ENCODE peak calls at places on chromosomes 16 and 17, in eight cellular contexts. I, V, Y, D, J, E, W and B are unnamed samples.
A peak's percentile ranks its signal among the peaks of the same experiment; 100 is the strongest.

GRCh38 chr16:74623214-74623842 is 16.4 kb upstream of the GLG1 start:
- DNase-seq in E (no peak), J (peak; percentile 55), V (no peak), D (no peak), Y (peak; percentile 68), I (no peak), W (no peak), B (no peak)

GRCh38 chr16:72111653-72112451 is 18.2 kb downstream of the DHX38 start:
- DNase-seq in I (no peak), E (no peak), Y (no peak), D (no peak), J (no peak), W (no peak), V (no peak), B (no peak)

GRCh38 chr17:19533718-19534561 is at the start of gene SLC47A1:
- DNase-seq in D (no peak), W (no peak), J (peak; percentile 58), V (no peak), I (peak; percentile 29), E (no peak), Y (no peak), B (peak; percentile 63)

GRCh38 chr16:23284584-23284983 is 17.5 kb upstream of the SCNN1B start:
- DNase-seq in Y (no peak), J (no peak), V (peak; percentile 46), D (no peak), W (no peak), E (no peak), I (no peak), B (no peak)

GRCh38 chr17:57395721-57396321 is 139.5 kb downstream of the MSI2 start:
- DNase-seq in D (no peak), E (no peak), Y (no peak), W (no peak), J (no peak), I (no peak), V (no peak), B (no peak)

GRCh38 chr17:65191805-65192740 is 54.9 kb downstream of the RGS9 start:
- DNase-seq in W (no peak), Y (peak; percentile 78), I (no peak), V (no peak), E (peak; percentile 69), D (no peak), J (peak; percentile 20), B (no peak)

GRCh38 chr17:20852541-20853370 is 190.1 kb downstream of the USP22 start:
- DNase-seq in E (no peak), V (no peak), Y (no peak), W (peak; percentile 75), I (peak; percentile 46), J (no peak), D (no peak), B (no peak)

GRCh38 chr17:63531022-63531965 is 8.1 kb downstream of the KCNH6 start:
- DNase-seq in Y (no peak), W (no peak), I (no peak), J (peak; percentile 89), D (no peak), E (no peak), V (no peak), B (no peak)

GRCh38 chr17:927611-928461 is 51.7 kb downstream of the NXN start:
- DNase-seq in I (peak; percentile 68), V (no peak), E (peak; percentile 75), Y (peak; percentile 97), D (no peak), W (peak; percentile 82), J (no peak), B (no peak)

GRCh38 chr17:48100160-48100559 is 1.1 kb downstream of the CBX1 start:
- DNase-seq in E (no peak), I (no peak), J (no peak), W (peak; percentile 4), V (no peak), Y (peak; percentile 62), D (no peak), B (no peak)

GRCh38 chr17:63622571-63623390 is 564 bp downstream of the MAP3K3 start:
- DNase-seq in Y (peak; percentile 60), I (peak; percentile 62), W (peak; percentile 86), D (peak; percentile 88), E (peak; percentile 78), V (peak; percentile 54), J (peak; percentile 49), B (peak; percentile 43)

GRCh38 chr17:60747069-60747808 is 69.6 kb downstream of the BCAS3 start:
- DNase-seq in Y (no peak), I (no peak), E (no peak), V (no peak), D (no peak), W (no peak), J (no peak), B (no peak)

GRCh38 chr17:68886401-68886800 is 68.8 kb downstream of the ABCA8 start:
- DNase-seq in V (no peak), W (no peak), J (no peak), I (no peak), Y (no peak), D (no peak), E (no peak), B (no peak)

GRCh38 chr17:386145-386876 is 33.7 kb upstream of the RPH3AL start:
- DNase-seq in I (peak; percentile 74), V (peak; percentile 42), Y (no peak), W (peak; percentile 83), J (peak; percentile 47), D (peak; percentile 83), E (peak; percentile 92), B (peak; percentile 93)

DNA sequence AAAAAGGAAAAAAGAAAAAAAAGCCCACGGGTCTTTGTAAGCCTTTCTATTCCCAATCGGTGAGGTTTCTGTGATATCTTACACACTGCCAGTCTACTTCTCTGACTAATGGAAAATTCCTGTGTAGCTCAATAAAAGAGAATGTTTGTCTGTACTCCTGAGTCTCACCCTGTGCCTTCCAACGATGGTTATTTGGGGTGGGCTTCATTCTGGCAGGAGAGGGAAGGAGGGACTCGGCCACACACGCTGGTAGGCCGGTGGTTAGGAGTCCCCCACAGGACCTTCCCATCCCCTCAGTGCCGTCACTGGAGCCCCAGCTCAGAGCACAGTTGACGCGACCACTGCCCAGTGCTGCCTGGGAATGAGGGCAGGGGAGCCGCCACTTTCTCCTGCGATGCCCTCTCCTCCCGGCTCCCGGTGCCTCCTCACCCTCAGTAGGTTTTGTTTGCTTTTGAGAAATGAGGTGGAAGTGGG is 68.0 kb downstream of the AMFR start:
- DNase-seq in I (peak; percentile 19), E (peak; percentile 51), D (peak; percentile 58), V (no peak), W (peak; percentile 66), Y (peak; percentile 63), J (no peak), B (peak; percentile 12)
- TF ChIP-seq POLR2A in I (no peak), E (no peak), D (no peak), V (no peak), W (no peak), Y (peak; percentile 36), J (no peak), B (no peak)

GRCh38 chr17:81863123-81863675 is 2.9 kb upstream of the P4HB start:
- DNase-seq in V (no peak), W (no peak), E (no peak), D (no peak), Y (no peak), I (no peak), J (no peak), B (no peak)
- TF ChIP-seq POLR2A in V (no peak), W (no peak), E (no peak), D (no peak), Y (no peak), I (no peak), J (peak; percentile 7), B (no peak)

GRCh38 chr16:67196881-67197280 is 2.0 kb upstream of the ELMO3 start:
- DNase-seq in E (no peak), Y (no peak), W (no peak), D (no peak), V (no peak), I (no peak), J (no peak), B (no peak)
- TF ChIP-seq POLR2A in E (no peak), Y (no peak), W (no peak), D (no peak), V (no peak), I (no peak), J (no peak), B (no peak)

DNA sequence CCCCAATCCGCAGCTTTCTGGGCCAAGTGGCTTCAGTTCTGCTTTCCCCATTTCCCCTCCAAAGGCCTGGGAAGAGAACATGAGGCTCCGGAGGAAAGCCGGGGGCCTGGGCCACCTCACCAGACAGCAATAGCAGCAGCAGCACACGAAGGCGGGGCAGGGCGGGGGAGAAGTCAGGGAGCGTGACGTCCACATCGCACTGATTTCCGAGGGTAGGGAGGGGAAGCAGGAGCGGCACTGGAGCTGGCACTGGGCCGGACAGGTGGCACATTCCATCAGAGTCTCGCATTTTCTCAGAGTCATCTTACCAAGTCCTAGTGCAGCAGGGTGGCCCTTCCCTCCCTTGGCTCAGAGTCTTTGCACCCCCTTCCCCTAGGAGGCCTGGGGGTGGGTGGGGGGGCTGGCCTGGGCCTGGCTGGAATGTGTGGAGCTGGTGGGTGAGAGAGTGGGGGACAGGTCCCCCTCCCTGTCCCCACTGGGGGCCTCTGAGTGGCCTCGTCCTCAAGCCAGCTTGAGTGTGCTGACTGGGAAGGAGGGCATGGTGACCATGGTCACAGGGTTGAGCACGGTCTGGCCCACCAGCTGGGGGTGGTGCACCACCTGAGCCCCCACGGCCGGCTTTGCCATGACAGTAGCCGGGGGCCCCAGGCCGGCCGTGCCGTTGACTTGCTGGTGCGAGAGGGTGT is 14.3 kb downstream of the MNT start:
- DNase-seq in I (no peak), D (no peak), E (no peak), V (no peak), J (no peak), W (no peak), Y (no peak), B (no peak)
- TF ChIP-seq POLR2A in I (no peak), D (no peak), E (no peak), V (no peak), J (no peak), W (no peak), Y (no peak), B (no peak)

GRCh38 chr16:57299719-57300386 is 15.4 kb upstream of the PLLP start:
- DNase-seq in D (peak; percentile 94), E (peak; percentile 83), W (peak; percentile 96), Y (peak; percentile 97), J (peak; percentile 97), I (peak; percentile 91), V (peak; percentile 90), B (peak; percentile 60)
- TF ChIP-seq POLR2A in D (no peak), E (no peak), W (no peak), Y (no peak), J (peak; percentile 31), I (peak; percentile 32), V (no peak), B (no peak)

DNA sequence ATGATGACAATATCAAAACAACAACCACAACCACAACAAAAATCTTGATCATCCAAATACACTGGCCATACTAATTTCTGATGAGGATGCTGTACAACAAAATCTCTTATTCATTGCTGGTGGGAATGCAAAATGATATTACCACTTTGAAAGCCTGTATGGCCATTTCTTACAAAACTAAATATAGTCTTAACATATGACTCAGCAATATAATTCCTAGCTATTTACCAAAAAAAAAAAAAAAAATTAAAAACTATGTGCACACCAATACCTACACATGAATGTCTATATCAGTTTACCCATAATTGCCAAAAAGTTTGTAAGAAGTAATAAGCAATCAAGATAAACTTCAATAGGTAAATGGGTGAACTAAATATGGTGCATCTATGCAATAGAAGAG is 1379.7 kb downstream of the CDH11 start:
- DNase-seq in V (no peak), Y (no peak), I (no peak), D (no peak), J (no peak), E (no peak), W (no peak), B (no peak)
- TF ChIP-seq POLR2A in V (no peak), Y (no peak), I (no peak), D (no peak), J (no peak), E (no peak), W (no peak), B (no peak)

GRCh38 chr17:7576432-7576937 is 3.0 kb upstream of the CD68 start:
- DNase-seq in E (no peak), W (no peak), I (no peak), J (no peak), D (no peak), Y (no peak), V (no peak), B (no peak)
- TF ChIP-seq POLR2A in E (no peak), W (no peak), I (no peak), J (peak; percentile 70), D (no peak), Y (no peak), V (no peak), B (peak; percentile 86)